ENCODE peak calls at places on chromosomes 5 and 9, in six cellular contexts. N is mesenchymal stem cell, H is H9, C is neuronal stem cell, O is H1, I is trophoblast cell. U is an unnamed sample.
A peak's percentile ranks its signal among the peaks of the same experiment; 100 is the strongest.

GRCh38 chr9:128358090-128358489 is 13.1 kb upstream of the URM1 start:
- DNase-seq in N (no peak), H (no peak), C (no peak), I (no peak), O (no peak), U (no peak)

GRCh38 chr5:106142131-106142530 is 1528.6 kb downstream of the EFNA5 start:
- DNase-seq in O (no peak), C (no peak), N (no peak), I (no peak), H (no peak), U (no peak)

GRCh38 chr5:24381861-24382460 is 262.8 kb downstream of the CDH10 start:
- DNase-seq in I (peak; percentile 85), N (peak; percentile 65), H (no peak), O (no peak), C (no peak), U (no peak)

GRCh38 chr5:126268697-126269315 is 154.4 kb upstream of the GRAMD2B start:
- DNase-seq in N (no peak), C (no peak), I (no peak), H (no peak), O (no peak), U (no peak)

GRCh38 chr9:135890190-135890861 is 17.0 kb downstream of the CAMSAP1 start:
- DNase-seq in N (no peak), C (no peak), I (peak; percentile 53), H (no peak), O (no peak), U (no peak)

GRCh38 chr5:56934325-56934724 is 17.6 kb downstream of the MIER3 start:
- DNase-seq in I (no peak), H (no peak), C (no peak), N (no peak), O (no peak), U (no peak)

GRCh38 chr5:6903934-6904333 is 190.7 kb downstream of the TENT4A start:
- DNase-seq in C (no peak), H (no peak), O (no peak), N (no peak), I (no peak), U (no peak)

GRCh38 chr5:125276121-125276520 is 529.7 kb upstream of the ZNF608 start:
- DNase-seq in N (no peak), I (no peak), H (no peak), C (no peak), O (no peak), U (no peak)

GRCh38 chr5:127639804-127640203 is 9.1 kb upstream of the CTXN3 start:
- DNase-seq in I (no peak), H (no peak), C (no peak), O (no peak), N (no peak), U (no peak)

GRCh38 chr9:120890415-120891254 is 13.6 kb upstream of the PHF19 start:
- DNase-seq in N (peak; percentile 61), C (no peak), O (no peak), H (no peak), I (no peak), U (no peak)

GRCh38 chr9:38227656-38228055 is 158.6 kb upstream of the SHB start:
- DNase-seq in H (no peak), I (peak; percentile 87), C (no peak), N (peak; percentile 8), O (no peak), U (peak; percentile 4)

GRCh38 chr5:140828402-140828737 is 610 bp downstream of the PCDHA6 start:
- DNase-seq in O (no peak), C (no peak), N (peak; percentile 40), H (no peak), I (no peak), U (no peak)

GRCh38 chr5:80686757-80687156 is 32.0 kb upstream of the DHFR start:
- DNase-seq in H (no peak), I (peak; percentile 50), N (peak; percentile 45), O (no peak), C (no peak), U (peak; percentile 36)

GRCh38 chr5:83096660-83097334 is 19.4 kb downstream of the XRCC4 start:
- DNase-seq in C (no peak), N (peak; percentile 46), H (no peak), I (no peak), O (no peak), U (peak; percentile 18)

GRCh38 chr5:173644700-173645436 is 28.4 kb upstream of the BOD1 start:
- DNase-seq in N (no peak), H (no peak), I (peak; percentile 9), O (no peak), C (no peak), U (no peak)

GRCh38 chr9:77747163-77747562 is 99.0 kb upstream of the GNA14 start:
- DNase-seq in O (no peak), C (no peak), H (no peak), I (no peak), N (no peak), U (no peak)

GRCh38 chr5:33322632-33323031 is 118.1 kb upstream of the TARS1 start:
- DNase-seq in N (no peak), C (no peak), I (no peak), H (no peak), O (no peak), U (no peak)

GRCh38 chr5:2011481-2012411 is 129.0 kb upstream of the IRX4 start:
- DNase-seq in N (no peak), C (no peak), I (no peak), H (no peak), O (no peak), U (no peak)

GRCh38 chr9:134136997-134137302 is 1.1 kb downstream of the WDR5 start:
- DNase-seq in I (no peak), O (no peak), N (no peak), C (no peak), H (no peak), U (no peak)

GRCh38 chr9:127846451-127847154 is 7.9 kb downstream of the ENG start:
- DNase-seq in C (no peak), H (no peak), N (peak; percentile 39), O (no peak), I (peak; percentile 37), U (no peak)

GRCh38 chr9:123283455-123283854 is 15.1 kb upstream of the STRBP start:
- DNase-seq in O (no peak), C (no peak), N (no peak), I (no peak), H (no peak), U (no peak)
- H4K91ac ChIP-seq in O (no peak overlapping the region), C (no peak overlapping the region), N (no peak overlapping the region), I (no peak overlapping the region), H (no peak overlapping the region), U (no peak overlapping the region)

DNA sequence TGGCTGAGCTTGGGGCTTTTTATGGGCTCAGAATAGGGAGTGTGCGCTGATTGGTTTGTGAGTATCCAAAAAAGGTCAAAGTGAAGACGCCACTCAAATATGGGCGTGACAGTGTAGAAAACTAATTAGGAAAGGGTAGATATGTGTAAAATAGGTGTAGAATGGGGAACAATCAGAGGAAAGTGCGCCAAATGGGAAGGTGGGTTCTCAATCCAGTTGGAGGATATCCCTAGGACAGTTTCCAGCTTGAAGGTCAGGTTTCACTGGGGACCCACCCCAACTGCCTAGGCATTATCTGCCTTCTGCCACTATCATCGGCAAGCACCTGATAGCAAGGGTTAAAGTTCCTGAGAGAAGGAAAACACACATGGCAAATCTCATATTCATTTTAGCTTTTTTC is 9.3 kb upstream of the MOCS2 start:
- DNase-seq in C (no peak), N (no peak), H (no peak), O (no peak), I (no peak), U (no peak)
- H4K91ac ChIP-seq in C (no peak overlapping the region), N (no peak overlapping the region), H (no peak overlapping the region), O (no peak overlapping the region), I (no peak overlapping the region), U (no peak overlapping the region)

GRCh38 chr5:41410737-41411136 is 99.7 kb downstream of the PLCXD3 start:
- DNase-seq in N (no peak), C (no peak), H (peak; percentile 42), O (no peak), I (no peak), U (no peak)

GRCh38 chr5:41410307-41410706 is 100.1 kb downstream of the PLCXD3 start:
- DNase-seq in O (no peak), N (no peak), C (no peak), H (no peak), I (no peak), U (no peak)

GRCh38 chr5:41406424-41406823 is 104.0 kb downstream of the PLCXD3 start:
- DNase-seq in N (no peak), H (no peak), C (no peak), O (no peak), I (no peak), U (no peak)

GRCh38 chr5:41406944-41407343 is 103.5 kb downstream of the PLCXD3 start:
- DNase-seq in I (no peak), O (no peak), H (no peak), C (no peak), N (no peak), U (no peak)

GRCh38 chr5:41408676-41409443 is 101.5 kb downstream of the PLCXD3 start:
- DNase-seq in N (peak; percentile 6), I (no peak), H (no peak), O (no peak), C (no peak), U (peak; percentile 74)
- H4K91ac ChIP-seq in N (no peak overlapping the region), I (no peak overlapping the region), H (no peak overlapping the region), O (no peak overlapping the region), C (no peak overlapping the region), U (peak overlapping the region; percentile 86)

DNA sequence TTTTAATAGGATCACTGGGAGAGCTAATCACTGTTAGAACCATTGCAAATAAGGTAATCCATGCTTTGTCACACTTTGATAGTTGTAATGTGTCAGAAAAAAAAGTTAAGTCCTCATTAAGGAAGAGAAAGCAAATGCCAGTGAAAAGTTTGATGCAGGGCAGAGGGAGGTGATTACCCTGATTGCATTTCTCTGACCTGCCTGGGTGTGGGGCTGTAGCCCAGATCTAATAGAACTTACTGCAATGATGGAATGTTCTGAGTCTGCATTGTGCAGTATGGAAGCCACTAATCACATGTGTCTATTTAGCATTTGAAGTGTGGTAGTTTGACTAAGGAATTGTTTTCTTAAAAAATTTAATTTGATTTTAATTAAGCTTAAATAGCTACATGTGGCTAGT is 202.7 kb downstream of the ATP10B start:
- DNase-seq in C (no peak), I (no peak), O (no peak), N (no peak), H (peak; percentile 39), U (no peak)
- H4K91ac ChIP-seq in C (no peak overlapping the region), I (no peak overlapping the region), O (no peak overlapping the region), N (no peak overlapping the region), H (no peak overlapping the region), U (no peak overlapping the region)

DNA sequence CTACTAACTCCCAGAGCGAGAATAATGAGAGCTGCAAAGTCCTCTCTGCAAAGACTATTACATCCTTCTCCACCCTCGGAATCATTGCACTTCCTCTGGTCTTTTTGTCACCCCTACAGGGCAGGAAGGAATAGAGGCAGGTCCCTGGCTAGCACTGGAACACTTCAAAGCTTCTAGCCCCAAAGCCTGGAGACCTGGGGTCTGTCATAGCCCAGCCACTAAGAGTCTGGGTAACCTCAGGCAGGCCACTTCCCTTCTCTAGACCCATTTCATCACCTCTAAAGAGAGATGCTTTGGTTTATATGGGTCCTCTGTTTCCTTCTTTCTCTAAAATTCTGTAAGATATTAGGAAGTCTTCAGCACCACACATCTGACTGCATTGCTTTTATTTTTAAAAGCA is 6.7 kb downstream of the ADRB2 start:
- DNase-seq in H (no peak), N (no peak), C (no peak), O (no peak), I (no peak), U (no peak)
- H4K91ac ChIP-seq in H (no peak overlapping the region), N (no peak overlapping the region), C (no peak overlapping the region), O (no peak overlapping the region), I (no peak overlapping the region), U (no peak overlapping the region)

GRCh38 chr5:71924325-71924724 is 182.9 kb upstream of the MAP1B start:
- DNase-seq in H (no peak), C (no peak), O (no peak), I (no peak), N (peak; percentile 15), U (peak; percentile 20)
- H4K91ac ChIP-seq in H (no peak overlapping the region), C (no peak overlapping the region), O (no peak overlapping the region), I (no peak overlapping the region), N (no peak overlapping the region), U (no peak overlapping the region)

U was measured in IMR-90.